ENCODE peak calls at places on chromosomes 1 and 21, in seven cellular contexts. K is upper lobe of right lung; D is CD4-positive, CD25-positive, alpha-beta regulatory T cell; G is Caco-2; C is CD8-positive, alpha-beta memory T cell; H is heart left ventricle; B is uterus. M is an unnamed sample. For H3K9me3, the result is how much of the 10 kb centered on the place peaks cover.

GRCh38 chr1:201614262-201615015 is 75.5 kb downstream of the NAV1 start:
- DNase-seq in H (peak), G (no peak), C (no peak), B (no peak), K (peak), D (no peak), M (no peak)

GRCh38 chr1:110615548-110616130 is 9.5 kb upstream of the KCNA2 start:
- DNase-seq in D (peak), B (peak), H (peak), C (no peak), G (peak), K (peak), M (no peak)

GRCh38 chr1:202230939-202231645 is 37.5 kb downstream of the LGR6 start:
- DNase-seq in D (no peak), G (no peak), K (no peak), C (no peak), B (no peak), H (no peak), M (no peak)

GRCh38 chr1:240031009-240031408 is 60.7 kb upstream of the FMN2 start:
- DNase-seq in K (no peak), G (no peak), D (no peak), B (no peak), H (no peak), C (no peak), M (no peak)

GRCh38 chr1:68112835-68113243 is 62.4 kb upstream of the DIRAS3 start:
- DNase-seq in H (peak), B (no peak), D (no peak), G (no peak), K (no peak), C (no peak), M (no peak)

GRCh38 chr1:239126881-239127280 is 259.5 kb upstream of the CHRM3 start:
- DNase-seq in D (no peak), H (no peak), K (no peak), G (no peak), C (no peak), B (no peak), M (no peak)

GRCh38 chr1:62720946-62721554 is 32.9 kb upstream of the DOCK7 start:
- DNase-seq in D (no peak), H (peak), B (no peak), C (no peak), K (no peak), G (no peak), M (no peak)

GRCh38 chr1:226529891-226530290 is 18.7 kb upstream of the STUM start:
- DNase-seq in G (no peak), C (no peak), H (no peak), K (no peak), D (no peak), B (no peak), M (no peak)

GRCh38 chr1:118948796-118949195 is 39.3 kb downstream of the TBX15 start:
- DNase-seq in D (no peak), H (no peak), C (no peak), G (no peak), K (no peak), B (no peak), M (no peak)

GRCh38 chr1:201508809-201509208 is 1.9 kb upstream of the CSRP1 start:
- DNase-seq in G (no peak), D (no peak), K (no peak), H (no peak), B (no peak), C (no peak), M (no peak)

GRCh38 chr1:44661786-44662682 is 12.2 kb downstream of the TMEM53 start:
- DNase-seq in D (no peak), H (no peak), G (no peak), K (no peak), B (no peak), C (no peak), M (no peak)

GRCh38 chr1:9265037-9265436 is 27.7 kb upstream of the SPSB1 start:
- DNase-seq in G (no peak), D (no peak), B (no peak), H (no peak), C (no peak), K (no peak), M (no peak)

GRCh38 chr21:42298237-42298636 is 17.0 kb downstream of the TFF3 start:
- DNase-seq in H (no peak), D (no peak), G (no peak), B (no peak), K (no peak), C (no peak), M (no peak)

GRCh38 chr1:198681247-198681646 is 42.4 kb downstream of the PTPRC start:
- DNase-seq in C (no peak), K (no peak), B (no peak), G (no peak), D (no peak), H (no peak), M (no peak)

GRCh38 chr1:77394166-77394565 is 112.3 kb downstream of the AK5 start:
- DNase-seq in D (no peak), H (no peak), B (no peak), C (no peak), G (no peak), K (no peak), M (no peak)

GRCh38 chr1:169163059-169163458 is 56.6 kb downstream of the ATP1B1 start:
- DNase-seq in B (no peak), C (no peak), D (no peak), H (no peak), K (no peak), G (no peak), M (no peak)

GRCh38 chr1:1597275-1597930 is 2.5 kb downstream of the FNDC10 start:
- DNase-seq in D (no peak), B (no peak), H (no peak), G (no peak), K (no peak), C (no peak), M (no peak)

GRCh38 chr1:43222876-43223275 is 46.9 kb upstream of the TMEM125 start:
- DNase-seq in C (no peak), K (no peak), G (no peak), D (no peak), H (no peak), B (no peak), M (no peak)

GRCh38 chr1:218390625-218391024 is 45.5 kb downstream of the TGFB2 start:
- DNase-seq in K (no peak), C (no peak), B (no peak), G (no peak), H (no peak), D (no peak), M (no peak)

GRCh38 chr1:19644422-19644760 is 280 bp downstream of the NBL1 start:
- DNase-seq in G (no peak), C (no peak), D (no peak), H (no peak), K (no peak), B (no peak), M (no peak)

GRCh38 chr21:42579456-42580075 is 65.9 kb downstream of the SLC37A1 start:
- DNase-seq in D (no peak), B (peak), G (peak), C (no peak), K (no peak), H (no peak), M (no peak)

GRCh38 chr1:20476260-20477038 is 9.6 kb downstream of the CAMK2N1 start:
- DNase-seq in D (no peak), B (peak), K (no peak), C (no peak), H (peak), G (peak), M (no peak)

GRCh38 chr1:93625582-93626327 is 55.9 kb downstream of the BCAR3 start:
- DNase-seq in K (no peak), H (peak), B (no peak), C (no peak), D (no peak), G (no peak), M (no peak)

GRCh38 chr1:228802386-228803221 is 67.3 kb downstream of the RHOU start:
- DNase-seq in C (no peak), H (no peak), D (no peak), B (peak), K (no peak), G (no peak), M (no peak)

GRCh38 chr1:248402748-248403147 is at the start of gene OR2T1:
- DNase-seq in H (no peak), B (no peak), D (no peak), K (no peak), G (no peak), C (no peak), M (no peak)

GRCh38 chr1:248404024-248404423 is 1.2 kb downstream of the OR2T1 start:
- DNase-seq in B (no peak), H (no peak), K (no peak), D (no peak), G (no peak), C (no peak), M (no peak)

DNA sequence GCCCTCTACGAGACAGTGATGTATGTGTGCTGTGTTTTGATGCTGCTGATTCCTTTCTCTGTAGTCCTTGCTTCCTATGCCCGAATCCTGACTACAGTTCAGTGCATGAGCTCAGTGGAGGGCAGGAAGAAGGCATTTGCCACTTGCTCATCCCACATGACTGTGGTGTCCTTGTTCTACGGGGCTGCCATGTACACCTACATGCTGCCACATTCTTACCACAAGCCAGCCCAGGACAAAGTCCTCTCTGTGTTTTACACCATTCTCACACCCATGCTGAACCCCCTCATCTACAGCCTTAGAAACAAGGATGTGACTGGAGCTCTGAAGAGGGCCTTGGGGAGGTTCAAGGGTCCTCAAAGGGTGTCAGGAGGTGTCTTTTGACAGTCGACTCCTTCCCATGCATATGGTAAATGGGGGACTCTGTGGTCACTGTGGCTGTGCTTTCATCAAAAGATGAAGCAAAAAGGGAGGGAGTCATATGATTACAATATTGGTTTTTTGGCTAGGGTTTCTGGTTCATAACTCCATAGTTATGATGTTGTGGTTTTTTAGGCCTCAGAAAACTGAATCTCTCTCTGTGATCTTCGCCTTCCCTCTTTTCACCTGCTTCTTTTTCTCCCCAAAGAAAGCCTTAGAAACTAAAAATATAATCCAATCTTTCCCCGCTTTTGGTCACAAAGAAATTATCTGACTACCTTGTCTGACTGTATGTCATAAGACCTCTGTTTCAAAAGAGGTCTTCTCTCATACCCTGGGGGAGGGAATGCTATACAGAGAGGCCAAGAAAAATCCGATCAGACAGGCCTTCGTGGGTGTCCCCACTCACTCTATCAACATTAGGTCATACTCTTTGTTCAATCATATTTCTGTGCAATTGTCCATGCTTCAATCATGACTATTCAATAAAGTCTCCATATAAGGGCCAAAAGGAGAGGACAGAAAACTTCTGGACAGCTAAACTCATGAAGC is 4.2 kb downstream of the OR2T1 start:
- DNase-seq in B (no peak), H (no peak), D (no peak), G (no peak), K (no peak), C (no peak), M (no peak)
- H3K9me3 ChIP-seq in B (under half), H (under half), D (under half), G (under half), K (under half), C (under half), M (under half)

GRCh38 chr1:64426691-64427090 is 43.2 kb upstream of the CACHD1 start:
- DNase-seq in D (no peak), H (no peak), K (no peak), G (no peak), B (no peak), C (no peak), M (no peak)

GRCh38 chr1:64423526-64423925 is 46.4 kb upstream of the CACHD1 start:
- DNase-seq in B (no peak), K (no peak), C (no peak), G (no peak), D (no peak), H (no peak), M (no peak)

GRCh38 chr1:64421377-64421776 is 48.6 kb upstream of the CACHD1 start:
- DNase-seq in D (no peak), H (no peak), K (no peak), C (no peak), G (no peak), B (no peak), M (no peak)

GRCh38 chr1:64425521-64425920 is 44.4 kb upstream of the CACHD1 start:
- DNase-seq in C (no peak), B (no peak), G (no peak), H (no peak), K (no peak), D (no peak), M (no peak)

DNA sequence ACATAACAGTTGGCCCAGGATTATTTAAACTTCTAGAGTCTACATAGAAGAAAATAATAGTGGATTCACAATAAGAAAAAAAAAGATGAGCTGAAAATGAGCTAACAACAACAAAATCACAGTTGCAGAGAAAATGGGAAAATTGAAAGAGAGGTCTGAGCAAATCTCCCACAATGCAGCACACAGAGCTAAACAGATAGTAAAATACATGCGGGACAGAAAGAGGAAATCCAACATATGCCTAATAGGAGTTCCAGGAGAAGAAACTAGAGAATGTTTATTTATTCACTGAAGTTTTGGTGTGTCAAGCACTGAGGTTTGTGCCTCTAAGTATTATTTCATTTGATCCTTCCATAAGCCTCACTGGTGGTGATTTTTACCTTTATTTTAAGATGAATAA is 45.5 kb upstream of the CACHD1 start:
- DNase-seq in G (no peak), H (no peak), D (no peak), B (no peak), C (no peak), K (no peak), M (no peak)
- H3K9me3 ChIP-seq in G (under half), H (under half), D (under half), B (under half), C (under half), K (under half), M (under half)

GRCh38 chr1:82223091-82223490 is 422.4 kb downstream of the ADGRL2 start:
- DNase-seq in B (no peak), H (no peak), G (no peak), C (no peak), K (no peak), D (no peak), M (no peak)

GRCh38 chr1:82225407-82226197 is 424.9 kb downstream of the ADGRL2 start:
- DNase-seq in D (no peak), H (no peak), G (no peak), C (no peak), K (no peak), B (no peak), M (no peak)

GRCh38 chr1:82219841-82220240 is 419.1 kb downstream of the ADGRL2 start:
- DNase-seq in C (no peak), D (no peak), H (no peak), B (no peak), G (no peak), K (no peak), M (no peak)

GRCh38 chr1:82226198-82226505 is 425.4 kb downstream of the ADGRL2 start:
- DNase-seq in D (no peak), H (no peak), K (no peak), B (no peak), G (no peak), C (no peak), M (no peak)

DNA sequence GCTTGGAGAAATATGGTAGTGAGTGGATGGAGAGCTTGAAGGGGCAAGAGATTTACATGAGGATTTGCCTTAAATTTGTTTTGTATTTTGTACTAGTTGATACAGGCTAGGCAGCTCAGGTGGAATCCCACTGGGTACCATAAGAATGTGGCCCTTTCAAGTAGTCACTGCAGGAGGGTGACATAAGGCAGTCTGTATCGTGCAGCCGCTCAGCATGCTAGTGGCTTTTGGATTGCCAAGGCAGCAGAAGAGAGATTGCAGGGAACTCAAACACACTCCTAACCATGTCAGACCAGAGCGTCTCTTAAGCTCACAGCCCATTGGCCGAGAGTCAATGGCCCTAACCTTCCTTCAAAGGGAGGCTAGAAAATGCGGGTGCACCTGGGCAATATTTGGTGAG is 420.0 kb downstream of the ADGRL2 start:
- DNase-seq in C (no peak), B (no peak), K (no peak), D (no peak), H (no peak), G (no peak), M (no peak)
- H3K9me3 ChIP-seq in C (under half), B (under half), K (under half), D (under half), H (under half), G (under half), M (under half)

GRCh38 chr21:22725436-22725835 is 1727.2 kb downstream of the NCAM2 start:
- DNase-seq in C (no peak), B (no peak), G (no peak), D (no peak), H (no peak), K (no peak), M (no peak)

GRCh38 chr21:22728091-22728490 is 1729.9 kb downstream of the NCAM2 start:
- DNase-seq in K (no peak), B (no peak), D (no peak), C (no peak), H (no peak), G (no peak), M (no peak)
- H3K9me3 ChIP-seq in K (under half), B (under half), D (under half), C (under half), H (under half), G (under half), M (under half)

GRCh38 chr1:6864166-6864565 is 78.9 kb downstream of the CAMTA1 start:
- DNase-seq in K (no peak), H (no peak), C (no peak), B (no peak), G (no peak), D (no peak), M (no peak)
- H3K9me3 ChIP-seq in K (under half), H (under half), C (under half), B (under half), G (under half), D (under half), M (under half)

DNA sequence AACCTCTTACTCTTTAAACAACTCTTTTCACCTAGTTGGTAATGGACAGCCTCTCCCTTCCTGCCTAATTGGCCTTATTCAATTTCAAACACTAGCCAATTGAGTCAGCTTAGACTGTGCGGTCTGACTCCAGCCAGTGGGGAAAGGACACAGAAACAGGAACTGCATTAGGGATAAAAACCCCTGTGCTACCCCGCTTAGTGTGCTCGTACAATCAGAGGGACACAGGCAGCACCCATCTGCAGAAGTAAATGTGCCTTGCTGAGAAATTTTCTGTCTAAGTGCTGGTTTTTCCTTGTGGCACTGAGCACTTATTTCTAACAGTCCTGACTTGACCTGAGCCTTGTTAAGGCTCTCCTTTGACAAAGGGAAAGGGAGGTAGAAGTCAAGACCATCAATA is 6.0 kb upstream of the CD2 start:
- DNase-seq in K (no peak), G (no peak), H (no peak), C (no peak), D (no peak), B (no peak), M (no peak)
- H3K9me3 ChIP-seq in K (under half), G (under half), H (under half), C (under half), D (half or more), B (under half), M (under half)

DNA sequence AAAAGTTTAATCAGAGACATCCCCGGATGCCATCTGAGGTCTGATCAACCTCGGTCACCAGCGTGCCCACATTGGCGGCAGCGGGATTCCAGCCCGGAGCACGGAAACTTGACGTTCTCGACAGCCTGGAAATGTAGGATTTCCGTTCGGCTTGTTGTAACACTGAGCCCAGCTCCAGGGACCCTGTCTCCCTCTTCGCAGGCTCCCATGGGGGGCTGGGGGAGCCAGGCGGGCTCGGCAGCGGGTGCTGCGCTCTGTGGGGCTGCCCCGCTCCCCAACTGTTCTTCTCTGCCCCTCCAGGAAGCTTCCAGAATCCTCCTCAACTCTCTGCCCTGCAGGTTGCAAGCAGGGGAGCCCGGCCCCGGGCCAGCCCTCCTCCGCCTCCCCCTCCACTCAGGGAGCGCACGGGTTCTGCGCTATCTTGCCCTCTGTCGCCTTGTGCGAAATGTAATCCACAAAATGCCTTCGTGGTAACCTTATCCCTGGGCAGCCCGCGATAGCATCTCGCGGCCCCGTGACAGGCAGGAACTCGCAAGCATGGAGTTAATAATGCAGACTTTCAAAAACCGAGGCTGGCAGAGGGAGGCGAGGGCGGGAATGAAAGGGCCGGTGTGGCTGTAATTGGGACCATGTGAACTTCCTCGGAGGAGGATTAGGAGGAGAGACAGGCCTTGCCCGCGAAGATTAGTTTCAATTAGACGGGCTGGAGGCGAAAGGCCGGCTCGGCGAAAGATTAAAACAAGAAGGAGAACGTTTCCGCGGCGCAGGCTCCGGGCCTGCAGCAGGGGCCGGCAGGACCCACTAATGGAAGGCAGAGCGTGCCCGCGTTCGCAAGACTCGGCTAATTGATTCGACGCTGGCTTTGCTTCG is 53.9 kb upstream of the TTC34 start:
- DNase-seq in C (no peak), G (no peak), H (no peak), B (no peak), D (no peak), K (no peak), M (peak)
- H3K9me3 ChIP-seq in C (under half), G (under half), H (under half), B (under half), D (under half), K (under half), M (under half)